ENCODE peak calls at places on chromosomes 1 and 21, in six cellular contexts. R, V, O, Y, J and G are unnamed samples.

GRCh38 chr1:66383168-66383567 is 150.8 kb upstream of the SGIP1 start:
- DNase-seq in J (peak; percentile 39), Y (no peak), O (no peak), V (no peak), R (no peak), G (no peak)

GRCh38 chr1:20069932-20070331 is at the start of gene PLA2G5:
- DNase-seq in V (peak; percentile 78), R (no peak), Y (peak; percentile 41), J (peak; percentile 6), O (no peak), G (peak; percentile 61)

GRCh38 chr1:208997726-208998312 is 585.7 kb upstream of the CAMK1G start:
- DNase-seq in R (no peak), J (peak; percentile 17), V (peak; percentile 32), Y (no peak), O (peak; percentile 13), G (no peak)

GRCh38 chr1:178768423-178768822 is 43.4 kb downstream of the RALGPS2 start:
- DNase-seq in V (peak; percentile 62), Y (peak; percentile 22), O (no peak), R (no peak), J (peak; percentile 63), G (no peak)

GRCh38 chr1:188237573-188238353 is 1409.0 kb downstream of the PLA2G4A start:
- DNase-seq in J (peak; percentile 69), O (no peak), V (peak; percentile 3), R (no peak), Y (peak; percentile 34), G (peak; percentile 4)

GRCh38 chr1:235313931-235314678 is 13.9 kb downstream of the ARID4B start:
- DNase-seq in Y (no peak), O (no peak), V (no peak), J (peak; percentile 41), R (no peak), G (no peak)

GRCh38 chr1:76759950-76760349 is 107.3 kb upstream of the ST6GALNAC5 start:
- DNase-seq in R (no peak), O (peak; percentile 26), J (peak; percentile 16), Y (peak; percentile 5), V (peak; percentile 56), G (peak; percentile 42)

GRCh38 chr1:1439550-1440261 is 4.2 kb downstream of the VWA1 start:
- DNase-seq in J (no peak), R (no peak), O (no peak), Y (no peak), V (no peak), G (no peak)

GRCh38 chr1:7422561-7422960 is 348.5 kb upstream of the VAMP3 start:
- DNase-seq in J (no peak), O (no peak), Y (no peak), R (no peak), V (no peak), G (no peak)

GRCh38 chr1:39407889-39408640 is 83.4 kb upstream of the BMP8A start:
- DNase-seq in Y (peak; percentile 18), R (no peak), J (peak; percentile 15), V (no peak), O (peak; percentile 68), G (no peak)
- TF ChIP-seq CTCF in Y (no peak), R (no peak), J (no peak), V (no peak), O (no peak), G (no peak)

GRCh38 chr1:92805216-92805615 is 20.3 kb upstream of the EVI5 start:
- DNase-seq in Y (no peak), J (no peak), R (no peak), O (no peak), V (no peak), G (no peak)
- H3K4me3 ChIP-seq in Y (no peak overlapping the region), J (no peak overlapping the region), R (no peak overlapping the region), O (no peak overlapping the region), V (no peak overlapping the region), G (no peak overlapping the region)

GRCh38 chr1:21514245-21514644 is 5.0 kb downstream of the ALPL start:
- DNase-seq in Y (no peak), R (no peak), O (no peak), V (no peak), J (no peak), G (no peak)
- TF ChIP-seq CTCF in Y (no peak), R (no peak), O (no peak), V (no peak), J (no peak), G (no peak)

DNA sequence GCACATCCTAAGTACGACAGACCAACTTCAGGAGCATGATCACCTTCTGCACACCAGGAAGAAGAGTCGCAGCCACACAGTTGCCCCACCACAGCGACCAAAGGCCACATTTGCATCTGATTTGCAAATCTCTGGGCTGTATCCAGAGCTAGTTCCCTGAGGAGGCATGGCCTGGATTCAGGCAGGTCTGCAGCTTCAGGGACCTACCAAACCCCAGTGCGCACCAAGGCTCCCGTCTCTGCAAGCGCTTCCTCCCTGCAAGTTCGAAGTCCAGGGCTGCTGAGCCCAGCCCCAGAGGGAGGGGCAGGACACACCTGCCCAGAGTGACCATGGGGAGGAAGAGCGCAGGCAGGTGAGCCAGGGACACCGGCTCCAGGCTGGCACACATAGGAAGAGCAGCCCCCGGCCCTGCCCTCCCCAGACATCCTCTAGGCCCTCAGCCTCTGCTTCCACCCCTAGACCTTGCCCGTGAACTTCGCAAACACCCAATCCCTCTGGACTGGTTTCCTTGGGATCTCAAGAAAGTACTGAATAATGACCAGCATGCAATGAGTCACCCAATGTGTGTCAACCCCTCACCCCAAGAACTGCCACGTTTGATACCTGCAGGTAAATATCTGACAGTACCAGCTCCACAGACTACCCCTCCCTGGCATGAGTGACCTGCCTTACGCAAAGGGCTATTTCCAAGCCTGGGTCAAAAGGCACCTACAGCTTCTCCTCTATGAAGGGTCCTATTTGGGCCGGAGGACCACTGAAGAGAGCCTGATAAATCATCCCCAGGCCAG is 36.8 kb downstream of the CASZ1 start:
- DNase-seq in O (peak; percentile 80), Y (no peak), R (no peak), J (no peak), V (no peak), G (no peak)
- H3K4me3 ChIP-seq in O (no peak overlapping the region), Y (no peak overlapping the region), R (no peak overlapping the region), J (no peak overlapping the region), V (no peak overlapping the region), G (no peak overlapping the region)

GRCh38 chr21:36615274-36615964 is 83.5 kb upstream of the SIM2 start:
- DNase-seq in V (no peak), R (no peak), O (no peak), Y (no peak), J (no peak), G (no peak)
- TF ChIP-seq CTCF in V (peak; percentile 9), R (no peak), O (no peak), Y (no peak), J (peak; percentile 20), G (peak; percentile 36)

GRCh38 chr1:32464716-32465540 is at the start of gene ZBTB8B:
- DNase-seq in R (no peak), O (peak; percentile 91), Y (peak; percentile 68), J (peak; percentile 28), V (peak; percentile 90), G (peak; percentile 59)
- H3K4me3 ChIP-seq in R (peak within 1 kb of the TSS; percentile 54), O (peak within 1 kb of the TSS; percentile 36), Y (peak within 1 kb of the TSS; percentile 52), J (peak within 1 kb of the TSS; percentile 59), V (peak within 1 kb of the TSS; percentile 64), G (peak within 1 kb of the TSS; percentile 75)

GRCh38 chr21:20258542-20258941 is 739.7 kb upstream of the NCAM2 start:
- DNase-seq in J (no peak), V (no peak), R (no peak), O (no peak), Y (no peak), G (no peak)
- TF ChIP-seq CTCF in J (no peak), V (no peak), R (no peak), O (no peak), Y (no peak), G (no peak)